ENCODE peak calls at places on chromosomes 1 and 21, in six cellular contexts. G is naive thymus-derived CD8-positive, alpha-beta T cell; P is activated T-cell treated with anti-CD3 and anti-CD28 coated beads, Interleukin-2, amount 50 U/mL, for 1 hour; M is HuH-7.5; E is foreskin melanocyte; Z is putamen. D is an unnamed sample.

GRCh38 chr1:242745079-242745478 is 220.6 kb upstream of the PLD5 start:
- DNase-seq in G (no peak), P (no peak), M (no peak), E (no peak), Z (no peak), D (no peak)

GRCh38 chr1:83515566-83516169 is 483.3 kb downstream of the TTLL7 start:
- DNase-seq in G (no peak), P (no peak), M (no peak), E (peak), Z (no peak), D (no peak)

GRCh38 chr1:47527653-47528272 is 89.9 kb downstream of the FOXD2 start:
- DNase-seq in G (no peak), P (no peak), M (no peak), E (peak), Z (no peak), D (no peak)

GRCh38 chr1:240192851-240193250 is 101.2 kb downstream of the FMN2 start:
- DNase-seq in G (no peak), P (no peak), M (no peak), E (no peak), Z (no peak), D (no peak)

GRCh38 chr21:25735895-25736597 is 1.3 kb downstream of the GABPA start:
- DNase-seq in G (no peak), P (no peak), M (no peak), E (peak), Z (peak), D (no peak)

GRCh38 chr1:179817056-179817455 is 60.5 kb downstream of the TOR1AIP2 start:
- DNase-seq in G (no peak), P (no peak), M (no peak), E (no peak), Z (no peak), D (no peak)

GRCh38 chr1:243287652-243288051 is 31.8 kb downstream of the SDCCAG8 start:
- DNase-seq in G (no peak), P (no peak), M (no peak), E (peak), Z (no peak), D (no peak)

GRCh38 chr21:33403786-33404571 is 766 bp downstream of the IFNGR2 start:
- DNase-seq in G (no peak), P (peak), M (peak), E (peak), Z (peak), D (no peak)

GRCh38 chr21:34054259-34054658 is 19.1 kb upstream of the MRPS6 start:
- DNase-seq in G (no peak), P (no peak), M (no peak), E (no peak), Z (no peak), D (no peak)

GRCh38 chr1:90710579-90711536 is 6.2 kb downstream of the BARHL2 start:
- DNase-seq in G (no peak), P (no peak), M (no peak), E (no peak), Z (no peak), D (no peak)

GRCh38 chr1:65235867-65236805 is 73.2 kb upstream of the DNAJC6 start:
- DNase-seq in G (no peak), P (no peak), M (no peak), E (peak), Z (no peak), D (peak)

D was measured in stimulated activated naive CD4-positive, alpha-beta T cell.